ENCODE peak calls at places on chromosomes 3 and 15, in six cellular contexts. J is GM12891, H is H1, W is GM12878, L is K562, O is HepG2. A is an unnamed sample.

GRCh38 chr15:80662129-80662528 is 33.0 kb upstream of the ABHD17C start:
- DNase-seq in L (no peak), O (no peak), J (no peak), W (no peak), H (no peak), A (no peak)

GRCh38 chr3:180755553-180755952 is 76.3 kb upstream of the CCDC39 start:
- DNase-seq in O (no peak), L (no peak), J (no peak), W (no peak), H (no peak), A (no peak)

GRCh38 chr3:58586776-58587192 is 9.6 kb upstream of the FAM107A start:
- DNase-seq in J (no peak), H (no peak), L (no peak), O (no peak), W (no peak), A (no peak)

GRCh38 chr15:98898122-98898521 is 109.5 kb downstream of the PGPEP1L start:
- DNase-seq in J (no peak), L (no peak), W (no peak), H (no peak), O (no peak), A (no peak)

GRCh38 chr3:66393486-66394260 is 107.1 kb downstream of the LRIG1 start:
- DNase-seq in H (no peak), O (no peak), W (peak), L (no peak), J (peak), A (no peak)

GRCh38 chr15:88881781-88882180 is 13.6 kb downstream of the HAPLN3 start:
- DNase-seq in H (no peak), J (no peak), W (no peak), O (no peak), L (no peak), A (no peak)

GRCh38 chr15:84911879-84912660 is 27.6 kb downstream of the SLC28A1 start:
- DNase-seq in L (no peak), H (no peak), J (no peak), O (peak), W (no peak), A (no peak)

GRCh38 chr15:52790166-52790708 is at the start of gene ONECUT1:
- DNase-seq in J (peak), H (no peak), W (no peak), O (peak), L (peak), A (peak)

GRCh38 chr3:100209948-100210776 is 50.6 kb upstream of the TBC1D23 start:
- DNase-seq in H (no peak), J (peak), O (peak), L (no peak), W (peak), A (no peak)

GRCh38 chr15:29736745-29737023 is 85.6 kb downstream of the TJP1 start:
- DNase-seq in O (peak), W (no peak), J (no peak), L (no peak), H (peak), A (no peak)

GRCh38 chr3:38588276-38588971 is 61.1 kb downstream of the SCN5A start:
- DNase-seq in O (no peak), W (no peak), H (no peak), L (no peak), J (no peak), A (no peak)

GRCh38 chr3:47517937-47518336 is 4.4 kb upstream of the ELP6 start:
- DNase-seq in J (no peak), W (no peak), L (no peak), O (no peak), H (no peak), A (no peak)

GRCh38 chr3:194633349-194634004 is at the start of gene TMEM44:
- DNase-seq in O (peak), W (peak), J (peak), H (peak), L (peak), A (peak)

GRCh38 chr15:28124841-28125240 is 25.7 kb upstream of the OCA2 start:
- DNase-seq in O (no peak), L (no peak), H (no peak), J (no peak), W (no peak), A (no peak)

GRCh38 chr3:46538803-46539442 is 27.2 kb downstream of the LRRC2 start:
- DNase-seq in J (peak), O (no peak), L (no peak), W (peak), H (no peak), A (peak)

GRCh38 chr3:162217603-162218002 is 721.0 kb downstream of the OTOL1 start:
- DNase-seq in H (no peak), W (no peak), J (no peak), L (no peak), O (no peak), A (no peak)

GRCh38 chr15:39227001-39227400 is 353.9 kb upstream of the THBS1 start:
- DNase-seq in J (no peak), L (no peak), O (no peak), H (no peak), W (no peak), A (no peak)

GRCh38 chr3:57557088-57557537 is 1.0 kb downstream of the PDE12 start:
- DNase-seq in L (peak), O (peak), W (no peak), J (peak), H (no peak), A (peak)

GRCh38 chr15:62857411-62857853 is 185.1 kb upstream of the TPM1 start:
- DNase-seq in J (no peak), O (no peak), W (no peak), L (no peak), H (no peak), A (no peak)

GRCh38 chr3:16085884-16086608 is 88.4 kb upstream of the GALNT15 start:
- DNase-seq in L (no peak), H (no peak), O (no peak), J (no peak), W (no peak), A (no peak)

GRCh38 chr3:186643493-186643892 is 3.3 kb downstream of the FETUB start:
- DNase-seq in W (no peak), J (no peak), O (no peak), H (no peak), L (no peak), A (no peak)

GRCh38 chr3:11001020-11001657 is 8.6 kb downstream of the SLC6A1 start:
- DNase-seq in L (no peak), J (no peak), O (peak), H (no peak), W (no peak), A (no peak)

GRCh38 chr3:32238027-32238815 is at the start of gene CMTM8:
- DNase-seq in J (peak), L (peak), O (peak), H (no peak), W (no peak), A (peak)
- TF ChIP-seq POLR2A in J (no peak), L (no peak), O (peak), H (no peak), W (no peak), A (no peak)

DNA sequence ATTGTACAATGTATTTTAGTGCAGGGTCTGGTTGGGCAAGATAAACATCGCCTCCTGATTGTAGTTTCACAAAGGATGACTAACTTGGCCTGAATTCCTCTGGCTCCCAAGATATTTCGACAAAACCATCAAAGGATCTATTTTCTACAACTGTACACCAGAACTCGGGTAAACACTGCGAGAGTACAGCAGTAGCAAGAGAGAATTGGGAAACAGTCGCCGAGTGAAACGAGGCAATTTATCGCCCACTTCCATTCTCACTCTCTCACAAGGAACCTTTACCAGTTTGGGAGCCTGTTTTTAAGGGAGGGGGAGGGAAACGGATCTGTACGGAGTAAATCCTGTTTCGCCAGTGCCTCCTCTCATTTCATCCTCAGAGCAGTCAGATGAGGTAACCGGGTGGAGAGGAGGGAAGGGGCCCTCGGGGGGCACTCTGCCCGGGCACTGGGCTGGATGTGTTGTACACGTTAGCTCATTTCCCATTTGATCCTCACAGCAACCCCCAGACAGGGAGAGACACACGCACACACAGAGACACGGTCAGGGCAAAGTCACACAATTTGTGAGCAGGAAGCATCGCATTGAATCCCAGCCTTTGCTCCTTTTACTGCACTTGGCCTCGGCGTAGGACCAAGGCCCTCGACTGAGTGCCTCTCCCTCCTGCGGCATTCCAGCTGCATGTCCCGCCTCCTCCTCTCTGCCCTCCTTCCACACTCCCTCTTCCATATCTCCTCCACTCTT is 120.1 kb downstream of the LIPC start:
- DNase-seq in J (no peak), W (no peak), O (peak), H (no peak), L (no peak), A (no peak)
- TF ChIP-seq POLR2AphosphoS5 in J (no peak), W (no peak), O (no peak), H (no peak), L (no peak), A (no peak)

GRCh38 chr15:74763416-74763815 is 14.8 kb downstream of the CYP1A2 start:
- DNase-seq in H (no peak), W (no peak), J (no peak), O (no peak), L (no peak), A (no peak)
- TF ChIP-seq TAF1 in H (no peak), W (no peak), J (no peak), O (no peak), L (no peak), A (no peak)

GRCh38 chr3:4501422-4501821 is 8.3 kb downstream of the ITPR1 start:
- DNase-seq in J (no peak), W (no peak), O (peak), L (no peak), H (no peak), A (no peak)

GRCh38 chr3:4504340-4505261 is 11.5 kb downstream of the ITPR1 start:
- DNase-seq in L (no peak), H (no peak), J (no peak), O (no peak), W (no peak), A (no peak)

GRCh38 chr3:4498446-4498845 is 5.3 kb downstream of the ITPR1 start:
- DNase-seq in J (no peak), O (no peak), H (no peak), L (no peak), W (no peak), A (no peak)

GRCh38 chr3:4503050-4503449 is 9.9 kb downstream of the ITPR1 start:
- DNase-seq in O (no peak), W (no peak), H (no peak), L (no peak), J (no peak), A (no peak)

GRCh38 chr3:4501991-4502390 is 8.8 kb downstream of the ITPR1 start:
- DNase-seq in J (no peak), L (no peak), O (no peak), H (no peak), W (no peak), A (no peak)
- TF ChIP-seq POLR2A in J (no peak), L (no peak), O (no peak), H (no peak), W (no peak), A (no peak)

GRCh38 chr3:126703512-126704493 is at the start of gene CHCHD6:
- DNase-seq in H (peak), O (peak), L (peak), W (peak), J (peak), A (peak)
- TF ChIP-seq POLR2AphosphoS5 in H (no peak), O (no peak), L (no peak), W (no peak), J (no peak), A (no peak)

GRCh38 chr3:45027406-45027805 is 1.3 kb downstream of the CLEC3B start:
- DNase-seq in L (no peak), H (no peak), W (no peak), O (no peak), J (no peak), A (no peak)

GRCh38 chr3:45024601-45025262 is 1.4 kb upstream of the CLEC3B start:
- DNase-seq in L (no peak), H (no peak), W (no peak), J (no peak), O (no peak), A (no peak)

GRCh38 chr3:45026957-45027356 is 854 bp downstream of the CLEC3B start:
- DNase-seq in L (peak), H (no peak), O (peak), W (no peak), J (no peak), A (no peak)

GRCh38 chr3:45023675-45024074 is 2.4 kb upstream of the CLEC3B start:
- DNase-seq in O (no peak), L (no peak), W (no peak), J (no peak), H (no peak), A (no peak)

GRCh38 chr3:45026038-45026437 is at the start of gene CLEC3B:
- DNase-seq in J (no peak), L (no peak), O (no peak), H (no peak), W (no peak), A (no peak)
- TF ChIP-seq TAF1 in J (no peak), L (no peak), O (no peak), H (no peak), W (no peak), A (no peak)

GRCh38 chr3:197959891-197960693 is at the start of gene LMLN:
- DNase-seq in O (peak), L (peak), W (peak), J (peak), H (peak), A (peak)
- TF ChIP-seq POLR2A in O (peak), L (peak), W (peak), J (peak), H (peak), A (peak)

GRCh38 chr15:57387011-57387410 is 10.7 kb downstream of the CGNL1 start:
- DNase-seq in H (no peak), O (no peak), J (no peak), W (no peak), L (no peak), A (no peak)
- TF ChIP-seq POLR2AphosphoS5 in H (no peak), O (no peak), J (no peak), W (no peak), L (no peak), A (no peak)

GRCh38 chr3:168330983-168331382 is 235.3 kb upstream of the GOLIM4 start:
- DNase-seq in L (no peak), W (no peak), H (no peak), J (no peak), O (no peak), A (no peak)
- TF ChIP-seq TAF1 in L (no peak), W (no peak), H (no peak), J (no peak), O (no peak), A (no peak)